ENCODE peak calls at places on chromosomes 3 and 15, in eight cellular contexts. J is NB4, U is H9, P is HCEC 1CT, S is DMS 273 treated with DMSO at 0.1 percent for 48 hours, G is NCI-H1417, K is WTC11, O is tibial artery. L is an unnamed sample.

GRCh38 chr15:41941644-41942415 is 30.5 kb downstream of the EHD4 start:
- DNase-seq in J (no peak), U (peak; percentile 48), P (no peak), S (no peak), G (no peak), K (peak; percentile 26), O (no peak), L (no peak)

GRCh38 chr3:141308588-141309218 is 59.6 kb upstream of the ZBTB38 start:
- DNase-seq in J (no peak), U (peak; percentile 89), P (peak; percentile 67), S (peak; percentile 92), G (peak; percentile 57), K (peak; percentile 81), O (peak; percentile 43), L (peak; percentile 95)

GRCh38 chr15:73344051-73344450 is 24.7 kb downstream of the HCN4 start:
- DNase-seq in J (no peak), U (no peak), P (peak; percentile 7), S (no peak), G (no peak), K (no peak), O (no peak), L (no peak)

GRCh38 chr3:155302476-155302875 is 9.0 kb upstream of the STRIT1 start:
- DNase-seq in J (no peak), U (no peak), P (peak; percentile 76), S (no peak), G (no peak), K (no peak), O (no peak), L (no peak)

GRCh38 chr15:88038261-88038660 is 218.3 kb downstream of the NTRK3 start:
- DNase-seq in J (no peak), U (no peak), P (no peak), S (no peak), G (no peak), K (no peak), O (no peak), L (no peak)

GRCh38 chr3:120450261-120450913 is 405 bp downstream of the FSTL1 start:
- DNase-seq in J (peak; percentile 17), U (no peak), P (peak; percentile 42), S (no peak), G (peak; percentile 71), K (peak; percentile 44), O (peak; percentile 32), L (peak; percentile 48)

GRCh38 chr3:34858067-34858466 is 781.3 kb upstream of the ARPP21 start:
- DNase-seq in J (no peak), U (no peak), P (no peak), S (no peak), G (no peak), K (no peak), O (no peak), L (no peak)

GRCh38 chr15:58932791-58933310 is 628 bp downstream of the SLTM start:
- DNase-seq in J (no peak), U (no peak), P (peak; percentile 43), S (no peak), G (no peak), K (no peak), O (no peak), L (peak; percentile 53)

GRCh38 chr15:25391971-25392733 is 46.7 kb downstream of the UBE3A start:
- DNase-seq in J (no peak), U (no peak), P (peak; percentile 80), S (no peak), G (no peak), K (no peak), O (no peak), L (no peak)

GRCh38 chr15:73983211-73983727 is 8.8 kb downstream of the STOML1 start:
- DNase-seq in J (no peak), U (no peak), P (peak; percentile 77), S (no peak), G (no peak), K (no peak), O (no peak), L (peak; percentile 31)

GRCh38 chr3:9225268-9225667 is 24.2 kb downstream of the SRGAP3 start:
- DNase-seq in J (no peak), U (no peak), P (no peak), S (no peak), G (no peak), K (no peak), O (no peak), L (no peak)

GRCh38 chr3:120512655-120513054 is 61.9 kb upstream of the FSTL1 start:
- DNase-seq in J (no peak), U (no peak), P (no peak), S (no peak), G (no peak), K (no peak), O (no peak), L (no peak)

GRCh38 chr3:59245879-59246501 is 196.2 kb upstream of the CFAP20DC start:
- DNase-seq in J (no peak), U (no peak), P (peak; percentile 19), S (no peak), G (no peak), K (no peak), O (no peak), L (no peak)

GRCh38 chr3:55607844-55608243 is 120.7 kb upstream of the WNT5A start:
- DNase-seq in J (no peak), U (no peak), P (no peak), S (no peak), G (peak; percentile 18), K (no peak), O (no peak), L (no peak)

GRCh38 chr3:24829011-24829581 is 334.4 kb upstream of the THRB start:
- DNase-seq in J (no peak), U (peak; percentile 66), P (no peak), S (no peak), G (peak; percentile 63), K (peak; percentile 53), O (no peak), L (peak; percentile 62)

GRCh38 chr15:45279024-45279697 is 27.1 kb downstream of the SLC28A2 start:
- DNase-seq in J (peak; percentile 97), U (peak; percentile 98), P (peak; percentile 88), S (peak; percentile 90), G (peak; percentile 93), K (peak; percentile 97), O (peak; percentile 95), L (peak; percentile 99)

GRCh38 chr15:32866486-32867312 is 148.9 kb downstream of the GREM1 start:
- DNase-seq in J (peak; percentile 65), U (no peak), P (peak; percentile 58), S (no peak), G (no peak), K (no peak), O (no peak), L (no peak)

GRCh38 chr3:42982645-42983412 is 3.7 kb downstream of the GASK1A start:
- DNase-seq in J (no peak), U (no peak), P (no peak), S (no peak), G (no peak), K (no peak), O (no peak), L (no peak)

GRCh38 chr3:49015765-49016164 is 2.6 kb downstream of the DALRD3 start:
- DNase-seq in J (no peak), U (no peak), P (no peak), S (no peak), G (no peak), K (no peak), O (no peak), L (no peak)

GRCh38 chr3:126468028-126468891 is 7.4 kb downstream of the ZXDC start:
- DNase-seq in J (peak; percentile 58), U (no peak), P (no peak), S (no peak), G (no peak), K (peak; percentile 3), O (peak; percentile 17), L (no peak)

GRCh38 chr3:151315136-151315535 is 1.5 kb downstream of the GPR87 start:
- DNase-seq in J (no peak), U (no peak), P (peak; percentile 74), S (no peak), G (no peak), K (no peak), O (no peak), L (no peak)

GRCh38 chr3:37700849-37701248 is 160.8 kb upstream of the CTDSPL start:
- DNase-seq in J (no peak), U (no peak), P (no peak), S (no peak), G (no peak), K (no peak), O (no peak), L (no peak)

GRCh38 chr15:101057841-101058407 is 138.8 kb downstream of the LRRK1 start:
- DNase-seq in J (no peak), U (peak; percentile 20), P (no peak), S (no peak), G (no peak), K (no peak), O (no peak), L (no peak)

GRCh38 chr3:197942956-197943556 is 6.9 kb upstream of the RPL35A start:
- DNase-seq in J (peak; percentile 59), U (no peak), P (peak; percentile 55), S (peak; percentile 32), G (no peak), K (no peak), O (no peak), L (peak; percentile 47)

GRCh38 chr15:65211157-65211982 is at the start of gene CILP:
- DNase-seq in J (no peak), U (no peak), P (no peak), S (peak; percentile 54), G (no peak), K (no peak), O (peak; percentile 59), L (peak; percentile 57)

GRCh38 chr3:38131621-38132369 is 5.1 kb downstream of the ACAA1 start:
- DNase-seq in J (peak; percentile 57), U (peak; percentile 73), P (peak; percentile 25), S (no peak), G (no peak), K (peak; percentile 83), O (peak; percentile 19), L (no peak)

GRCh38 chr15:31234815-31235214 is 91.8 kb upstream of the KLF13 start:
- DNase-seq in J (no peak), U (no peak), P (no peak), S (no peak), G (no peak), K (no peak), O (no peak), L (no peak)

GRCh38 chr15:61946778-61947177 is 113.5 kb downstream of the VPS13C start:
- DNase-seq in J (no peak), U (no peak), P (peak; percentile 64), S (no peak), G (no peak), K (no peak), O (no peak), L (no peak)

GRCh38 chr3:8635625-8636024 is 9.0 kb downstream of the SSUH2 start:
- DNase-seq in J (peak; percentile 14), U (peak; percentile 58), P (no peak), S (no peak), G (no peak), K (peak; percentile 37), O (no peak), L (no peak)

GRCh38 chr3:139477710-139478640 is 1.7 kb upstream of the RBP2 start:
- DNase-seq in J (no peak), U (no peak), P (no peak), S (no peak), G (no peak), K (no peak), O (no peak), L (no peak)

GRCh38 chr15:98381446-98381845 is 266.9 kb upstream of the IGF1R start:
- DNase-seq in J (no peak), U (no peak), P (no peak), S (no peak), G (no peak), K (no peak), O (no peak), L (no peak)

GRCh38 chr15:66131831-66132230 is 121.7 kb downstream of the MEGF11 start:
- DNase-seq in J (no peak), U (no peak), P (no peak), S (no peak), G (peak; percentile 49), K (no peak), O (no peak), L (peak; percentile 91)